ENCODE peak calls at places on chromosome 9, in seven cellular contexts. O is CD8-positive, alpha-beta T cell; Y is adipocyte; P is bronchial epithelial cell; V is GM12865; M is fibroblast of lung; D is H1. S is an unnamed sample.

GRCh38 chr9:125405938-125406811 is 144.5 kb downstream of the GAPVD1 start:
- DNase-seq in O (no peak), Y (no peak), P (peak), V (no peak), M (peak), D (no peak), S (no peak)

GRCh38 chr9:27365977-27366376 is 69.0 kb upstream of the EQTN start:
- DNase-seq in O (no peak), Y (no peak), P (no peak), V (peak), M (peak), D (no peak), S (no peak)

GRCh38 chr9:97876061-97876460 is 23.0 kb downstream of the FOXE1 start:
- DNase-seq in O (no peak), Y (no peak), P (no peak), V (no peak), M (no peak), D (no peak), S (no peak)

GRCh38 chr9:135068776-135069415 is 18.6 kb upstream of the OLFM1 start:
- DNase-seq in O (no peak), Y (no peak), P (no peak), V (no peak), M (no peak), D (no peak), S (no peak)

GRCh38 chr9:78295177-78295575 is 1.7 kb upstream of the PSAT1 start:
- DNase-seq in O (no peak), Y (no peak), P (no peak), V (no peak), M (no peak), D (no peak), S (no peak)

GRCh38 chr9:134206317-134207300 is 42.2 kb upstream of the RNU6ATAC start:
- DNase-seq in O (no peak), Y (no peak), P (no peak), V (peak), M (no peak), D (no peak), S (no peak)

GRCh38 chr9:108468364-108468763 is 387.4 kb downstream of the ACTL7B start:
- DNase-seq in O (no peak), Y (peak), P (peak), V (peak), M (peak), D (peak), S (no peak)

GRCh38 chr9:31908158-31908890 is 476.1 kb upstream of the ACO1 start:
- DNase-seq in O (no peak), Y (no peak), P (peak), V (peak), M (no peak), D (no peak), S (no peak)

GRCh38 chr9:121840838-121841760 is 189.7 kb downstream of the DAB2IP start:
- DNase-seq in O (no peak), Y (no peak), P (no peak), V (peak), M (no peak), D (no peak), S (no peak)

GRCh38 chr9:16869140-16869903 is 1.1 kb downstream of the BNC2 start:
- DNase-seq in O (no peak), Y (no peak), P (no peak), V (no peak), M (peak), D (no peak), S (no peak)

GRCh38 chr9:21558627-21559401 is 76.7 kb upstream of the IFNE start:
- DNase-seq in O (no peak), Y (peak), P (peak), V (no peak), M (peak), D (no peak), S (no peak)

GRCh38 chr9:110047955-110048472 is 159.9 kb downstream of the C9orf152 start:
- DNase-seq in O (no peak), Y (no peak), P (no peak), V (no peak), M (peak), D (no peak), S (no peak)

GRCh38 chr9:27528886-27529315 is 713 bp downstream of the MOB3B start:
- DNase-seq in O (peak), Y (peak), P (peak), V (peak), M (no peak), D (no peak), S (no peak)

GRCh38 chr9:36935768-36936497 is 98.1 kb downstream of the PAX5 start:
- DNase-seq in O (no peak), Y (no peak), P (no peak), V (peak), M (no peak), D (no peak), S (no peak)

GRCh38 chr9:27333241-27334052 is 36.5 kb upstream of the EQTN start:
- DNase-seq in O (peak), Y (peak), P (peak), V (peak), M (peak), D (peak), S (peak)

GRCh38 chr9:99296375-99296951 is 74.4 kb downstream of the SEC61B start:
- DNase-seq in O (peak), Y (no peak), P (no peak), V (peak), M (no peak), D (no peak), S (no peak)

GRCh38 chr9:71680189-71680983 is 87.9 kb downstream of the CEMIP2 start:
- DNase-seq in O (no peak), Y (peak), P (peak), V (no peak), M (peak), D (no peak), S (no peak)

GRCh38 chr9:101791938-101792337 is 53.5 kb upstream of the GRIN3A start:
- DNase-seq in O (no peak), Y (no peak), P (peak), V (peak), M (peak), D (peak), S (no peak)

GRCh38 chr9:115254781-115255180 is 136.8 kb upstream of the TNC start:
- DNase-seq in O (no peak), Y (no peak), P (no peak), V (no peak), M (peak), D (no peak), S (peak)

GRCh38 chr9:69186841-69187611 is 12.9 kb downstream of the TJP2 start:
- DNase-seq in O (no peak), Y (peak), P (peak), V (no peak), M (peak), D (no peak), S (no peak)

GRCh38 chr9:112061152-112061740 is 113.9 kb downstream of the SUSD1 start:
- DNase-seq in O (peak), Y (peak), P (peak), V (peak), M (peak), D (no peak), S (peak)

GRCh38 chr9:22452415-22453010 is 5.9 kb downstream of the DMRTA1 start:
- DNase-seq in O (no peak), Y (peak), P (peak), V (peak), M (peak), D (no peak), S (peak)

GRCh38 chr9:4155224-4156026 is 144.4 kb downstream of the GLIS3 start:
- DNase-seq in O (no peak), Y (no peak), P (no peak), V (no peak), M (no peak), D (no peak), S (no peak)

GRCh38 chr9:107542401-107542800 is 52.8 kb upstream of the KLF4 start:
- DNase-seq in O (no peak), Y (no peak), P (peak), V (no peak), M (peak), D (no peak), S (no peak)

GRCh38 chr9:89432986-89433530 is 64.9 kb downstream of the SEMA4D start:
- DNase-seq in O (no peak), Y (no peak), P (no peak), V (no peak), M (no peak), D (no peak), S (no peak)
- H3K4me3 ChIP-seq in O (no peak), Y (no peak), P (no peak), V (no peak), M (no peak), D (no peak), S (no peak)

GRCh38 chr9:96574455-96574854 is 45.2 kb downstream of the CDC14B start:
- DNase-seq in O (no peak), Y (peak), P (no peak), V (no peak), M (no peak), D (no peak), S (no peak)
- H3K4me3 ChIP-seq in O (no peak), Y (peak), P (no peak), V (no peak), M (peak), D (no peak), S (no peak)

GRCh38 chr9:137304383-137305059 is 2.5 kb upstream of the NRARP start:
- DNase-seq in O (no peak), Y (no peak), P (no peak), V (no peak), M (no peak), D (no peak), S (no peak)

GRCh38 chr9:137303893-137304382 is 1.9 kb upstream of the NRARP start:
- DNase-seq in O (no peak), Y (no peak), P (no peak), V (no peak), M (no peak), D (no peak), S (no peak)

GRCh38 chr9:137301086-137301947 is 754 bp downstream of the NRARP start:
- DNase-seq in O (no peak), Y (peak), P (no peak), V (peak), M (peak), D (no peak), S (no peak)

GRCh38 chr9:137302176-137303030 is at the start of gene NRARP:
- DNase-seq in O (peak), Y (peak), P (peak), V (peak), M (peak), D (no peak), S (no peak)

DNA sequence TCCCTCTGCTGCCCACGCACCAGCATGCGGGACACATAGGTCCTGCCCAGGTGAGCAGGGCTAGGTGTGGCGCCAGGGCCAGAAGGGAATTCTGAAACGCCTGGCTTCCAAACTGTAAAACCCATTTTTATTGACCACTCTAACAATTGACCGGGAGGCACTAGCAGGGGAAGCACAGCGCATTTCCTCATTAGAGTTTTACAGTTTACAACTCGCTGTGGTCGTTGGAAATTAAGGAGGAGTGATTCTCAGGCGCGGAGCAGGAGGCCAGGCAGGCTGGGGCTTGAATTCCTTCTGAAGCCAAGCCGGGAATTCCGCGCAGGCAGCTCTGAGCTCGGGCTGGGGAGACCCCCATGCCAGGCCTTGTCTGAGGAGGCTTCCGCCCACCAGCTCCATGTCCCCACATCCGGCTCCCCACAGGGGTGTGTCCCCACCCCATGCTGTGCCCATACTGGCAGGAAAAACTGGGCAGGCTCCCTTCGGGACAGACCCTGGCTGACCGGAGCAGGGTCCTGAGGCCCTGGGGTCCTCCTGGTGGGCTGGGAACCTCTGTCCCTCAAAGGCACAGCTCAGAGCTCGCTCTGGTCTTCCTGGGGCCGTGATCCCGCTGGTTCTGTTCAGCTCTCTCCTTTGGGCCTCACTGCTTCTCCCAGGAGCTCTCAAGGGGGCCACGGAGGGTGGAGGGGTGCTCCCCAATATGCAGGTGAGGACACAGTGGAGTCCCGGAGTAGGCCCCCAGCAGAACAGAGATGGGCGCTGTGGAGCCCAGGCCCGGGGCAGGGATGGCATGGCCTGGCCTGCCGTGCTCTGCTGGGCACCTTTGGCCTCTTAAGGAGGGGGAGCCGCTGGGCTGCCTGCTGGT is 1.2 kb upstream of the NRARP start:
- DNase-seq in O (no peak), Y (no peak), P (peak), V (no peak), M (no peak), D (no peak), S (no peak)
- H3K4me3 ChIP-seq in O (no peak), Y (no peak), P (peak), V (no peak), M (no peak), D (peak), S (peak)

DNA sequence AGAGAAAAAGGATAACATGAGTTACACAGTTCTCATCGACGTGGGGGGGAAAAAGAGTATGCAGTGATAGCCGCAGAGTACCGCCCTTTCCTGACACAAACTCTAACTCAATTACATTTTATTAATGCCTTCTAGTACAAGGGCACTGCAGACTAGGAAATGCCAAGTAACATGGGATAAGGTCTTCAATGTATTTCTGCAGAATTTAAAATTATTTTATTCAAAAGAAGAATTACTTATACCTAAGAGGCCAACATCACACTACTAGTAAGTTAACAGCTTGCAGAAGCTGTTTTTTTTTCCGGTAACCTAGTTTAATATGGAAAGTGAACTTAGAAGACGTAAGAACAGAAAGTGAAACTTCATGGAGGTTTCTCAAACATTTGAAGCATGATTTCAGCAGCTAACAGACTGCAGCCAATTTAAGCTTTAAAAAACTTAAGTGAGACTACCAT is 3.9 kb downstream of the SETX start:
- DNase-seq in O (peak), Y (peak), P (no peak), V (peak), M (no peak), D (no peak), S (no peak)
- H3K4me3 ChIP-seq in O (peak), Y (peak), P (no peak), V (peak), M (peak), D (no peak), S (no peak)

GRCh38 chr9:124268248-124268647 is 10.5 kb downstream of the NEK6 start:
- DNase-seq in O (no peak), Y (no peak), P (no peak), V (no peak), M (no peak), D (no peak), S (no peak)

GRCh38 chr9:124266826-124267201 is 9.1 kb downstream of the NEK6 start:
- DNase-seq in O (no peak), Y (no peak), P (no peak), V (no peak), M (no peak), D (no peak), S (no peak)

GRCh38 chr9:124269556-124269955 is 11.8 kb downstream of the NEK6 start:
- DNase-seq in O (no peak), Y (no peak), P (no peak), V (no peak), M (no peak), D (no peak), S (no peak)

GRCh38 chr9:124266139-124266825 is 8.5 kb downstream of the NEK6 start:
- DNase-seq in O (no peak), Y (no peak), P (no peak), V (no peak), M (peak), D (no peak), S (no peak)

DNA sequence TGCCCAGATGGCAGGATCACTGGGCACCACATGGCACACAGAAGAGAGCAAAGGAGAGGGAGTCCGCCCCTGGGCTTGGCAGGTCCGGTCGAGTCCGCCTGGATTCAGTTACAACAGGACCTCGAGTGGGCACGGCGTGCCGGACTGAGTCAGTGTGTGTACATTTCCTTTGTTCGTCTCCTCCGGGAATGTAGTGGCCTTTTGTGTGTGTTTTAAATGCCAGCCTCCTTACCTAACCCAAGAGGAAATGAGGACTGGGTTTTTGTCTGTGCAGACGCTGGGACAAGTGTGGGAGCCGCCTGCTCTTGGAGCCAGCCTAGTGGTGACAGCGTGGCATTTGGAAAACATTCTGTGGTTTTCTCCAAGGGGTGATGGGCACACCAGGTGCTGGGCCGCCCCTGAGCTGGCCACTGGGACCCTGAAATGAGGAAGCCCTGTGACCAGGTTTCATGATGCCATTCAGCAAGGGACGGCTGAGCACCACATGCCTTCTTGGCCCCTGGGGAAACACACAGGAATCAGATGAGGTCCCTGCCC is 9.6 kb downstream of the NEK6 start:
- DNase-seq in O (no peak), Y (peak), P (peak), V (no peak), M (peak), D (no peak), S (no peak)
- H3K4me3 ChIP-seq in O (no peak), Y (no peak), P (no peak), V (peak), M (no peak), D (no peak), S (no peak)

DNA sequence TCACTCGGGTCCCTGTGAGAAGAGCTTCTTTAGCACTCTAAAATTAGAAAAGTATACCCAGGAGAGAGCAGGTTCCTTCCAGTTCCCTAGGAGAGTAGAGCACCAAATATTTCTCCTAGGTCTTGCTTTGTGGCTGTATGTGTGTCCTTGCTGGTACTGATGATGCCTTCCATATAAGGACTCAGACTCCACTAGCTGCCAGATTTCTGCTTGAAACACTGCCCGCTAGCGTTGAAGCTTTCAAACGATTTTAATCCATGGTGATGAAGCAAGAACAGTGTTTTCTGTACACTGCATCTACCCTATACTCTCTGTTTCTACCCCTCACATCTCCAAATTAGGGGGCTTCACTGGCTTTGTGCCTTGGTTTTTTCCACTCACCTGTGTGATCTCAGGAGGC is 2.4 kb upstream of the SMC2 start:
- DNase-seq in O (no peak), Y (no peak), P (no peak), V (no peak), M (peak), D (no peak), S (no peak)
- H3K4me3 ChIP-seq in O (no peak), Y (no peak), P (no peak), V (no peak), M (peak), D (no peak), S (no peak)